ENCODE peak calls at places on chromosome 12, in eight cellular contexts. A is K562, Z is endothelial cell of umbilical vein, M is H1, T is transverse colon, P is HL-60, K is upper lobe of left lung, X is spleen. J is an unnamed sample.

GRCh38 chr12:53096089-53096741 is 1.3 kb upstream of the IGFBP6 start:
- DNase-seq in A (no peak), P (no peak), K (peak), M (no peak), Z (no peak), X (no peak), T (peak), J (no peak)

GRCh38 chr12:118052324-118053070 is 8.5 kb downstream of the WSB2 start:
- DNase-seq in K (peak), A (no peak), T (peak), X (peak), P (no peak), M (no peak), Z (peak), J (no peak)

GRCh38 chr12:28776913-28777312 is 372.2 kb upstream of the FAR2 start:
- DNase-seq in X (no peak), M (no peak), K (no peak), T (no peak), A (no peak), Z (no peak), P (no peak), J (no peak)

GRCh38 chr12:53122961-53123468 is 19.7 kb downstream of the SOAT2 start:
- DNase-seq in T (no peak), A (no peak), X (no peak), P (no peak), K (peak), Z (no peak), M (no peak), J (no peak)

GRCh38 chr12:92719674-92720073 is 16.9 kb downstream of the PLEKHG7 start:
- DNase-seq in M (no peak), X (no peak), K (no peak), A (no peak), T (no peak), Z (no peak), P (no peak), J (no peak)

GRCh38 chr12:132279184-132279889 is 50.1 kb downstream of the GALNT9 start:
- DNase-seq in X (no peak), M (no peak), Z (no peak), T (peak), K (peak), A (peak), P (no peak), J (no peak)

GRCh38 chr12:9367201-9367600 is 159.0 kb upstream of the PZP start:
- DNase-seq in K (no peak), A (no peak), M (no peak), P (peak), Z (no peak), T (no peak), X (no peak), J (no peak)

GRCh38 chr12:6563448-6564050 is 4.5 kb downstream of the NOP2 start:
- DNase-seq in K (no peak), Z (peak), P (no peak), X (peak), T (peak), M (no peak), A (peak), J (no peak)

GRCh38 chr12:59698599-59698998 is 102.8 kb downstream of the SLC16A7 start:
- DNase-seq in A (no peak), K (no peak), M (no peak), T (no peak), X (no peak), Z (no peak), P (peak), J (no peak)

GRCh38 chr12:118964988-118965387 is 16.4 kb upstream of the SRRM4 start:
- DNase-seq in A (no peak), Z (no peak), X (no peak), K (no peak), T (no peak), M (no peak), P (no peak), J (peak)

GRCh38 chr12:120229071-120229582 is 28.2 kb upstream of the RPLP0 start:
- DNase-seq in P (no peak), T (no peak), K (no peak), A (peak), M (no peak), X (no peak), Z (no peak), J (no peak)

GRCh38 chr12:122921917-122922316 is 26.0 kb upstream of the VPS37B start:
- DNase-seq in A (no peak), K (no peak), P (no peak), T (peak), M (no peak), Z (no peak), X (no peak), J (no peak)

GRCh38 chr12:122918827-122919226 is 22.9 kb upstream of the VPS37B start:
- DNase-seq in T (no peak), A (no peak), X (no peak), K (no peak), P (no peak), M (no peak), Z (no peak), J (no peak)

GRCh38 chr12:122917508-122918227 is 21.7 kb upstream of the VPS37B start:
- DNase-seq in X (no peak), T (peak), A (no peak), Z (no peak), K (no peak), M (no peak), P (no peak), J (no peak)

DNA sequence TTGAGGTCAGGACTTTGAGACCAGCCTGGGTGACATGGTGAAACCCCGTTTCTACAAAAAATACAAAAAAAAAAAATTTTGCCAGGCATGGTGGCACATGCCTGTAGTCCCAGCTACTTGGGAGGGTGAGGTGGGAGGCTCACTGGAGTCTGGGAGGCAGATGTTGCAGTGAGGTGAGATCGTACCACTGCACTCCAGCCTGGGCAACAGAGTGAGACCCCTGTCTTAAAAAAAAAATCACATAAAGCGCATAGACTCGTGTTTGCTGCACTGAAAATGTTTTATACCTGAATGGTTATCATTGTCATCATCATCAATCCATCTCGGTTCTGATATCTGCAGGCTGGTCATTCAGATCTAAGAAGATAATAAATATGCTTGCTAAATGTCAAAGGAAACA is 24.8 kb upstream of the VPS37B start:
- DNase-seq in K (no peak), Z (no peak), M (no peak), X (no peak), T (no peak), A (no peak), P (no peak), J (no peak)
- TF ChIP-seq POLR2AphosphoS5 in K (no peak), Z (no peak), M (no peak), X (no peak), T (no peak), A (no peak), P (no peak), J (no peak)

GRCh38 chr12:31853977-31854376 is 105.2 kb upstream of the RESF1 start:
- DNase-seq in Z (no peak), T (no peak), M (no peak), A (no peak), P (no peak), X (no peak), K (no peak), J (no peak)
- TF ChIP-seq CTCF in Z (no peak), T (no peak), M (no peak), A (no peak), P (no peak), X (no peak), K (no peak), J (no peak)

GRCh38 chr12:48903363-48903981 is 21.8 kb downstream of the FKBP11 start:
- DNase-seq in P (no peak), X (no peak), Z (no peak), M (no peak), T (no peak), K (no peak), A (no peak), J (no peak)
- H3K4me3 ChIP-seq in P (no peak), X (peak), Z (no peak), M (no peak), T (no peak), K (no peak), A (no peak), J (no peak)

DNA sequence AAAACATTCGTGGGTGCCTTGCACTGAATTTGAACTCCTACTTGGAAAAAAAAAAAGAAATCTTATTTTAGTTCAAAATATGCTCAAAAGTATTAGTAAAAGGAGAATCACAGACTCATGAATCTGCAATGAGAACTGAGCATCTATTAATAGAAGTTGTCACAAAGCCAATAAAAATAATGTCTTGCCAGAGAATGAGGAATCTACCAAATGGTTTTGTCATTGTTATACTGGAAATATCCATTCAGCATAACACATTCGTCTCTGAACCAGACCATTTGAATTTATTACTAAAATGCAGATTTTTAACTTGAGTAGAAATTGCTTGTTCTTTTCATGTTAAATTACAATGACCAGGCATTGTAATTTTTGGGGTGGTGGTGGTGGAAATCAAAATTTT is 11.6 kb upstream of the PTPRB start:
- DNase-seq in Z (peak), T (no peak), K (no peak), M (no peak), P (no peak), A (no peak), X (no peak), J (no peak)
- TF ChIP-seq POLR2AphosphoS5 in Z (no peak), T (no peak), K (no peak), M (no peak), P (no peak), A (no peak), X (no peak), J (no peak)

DNA sequence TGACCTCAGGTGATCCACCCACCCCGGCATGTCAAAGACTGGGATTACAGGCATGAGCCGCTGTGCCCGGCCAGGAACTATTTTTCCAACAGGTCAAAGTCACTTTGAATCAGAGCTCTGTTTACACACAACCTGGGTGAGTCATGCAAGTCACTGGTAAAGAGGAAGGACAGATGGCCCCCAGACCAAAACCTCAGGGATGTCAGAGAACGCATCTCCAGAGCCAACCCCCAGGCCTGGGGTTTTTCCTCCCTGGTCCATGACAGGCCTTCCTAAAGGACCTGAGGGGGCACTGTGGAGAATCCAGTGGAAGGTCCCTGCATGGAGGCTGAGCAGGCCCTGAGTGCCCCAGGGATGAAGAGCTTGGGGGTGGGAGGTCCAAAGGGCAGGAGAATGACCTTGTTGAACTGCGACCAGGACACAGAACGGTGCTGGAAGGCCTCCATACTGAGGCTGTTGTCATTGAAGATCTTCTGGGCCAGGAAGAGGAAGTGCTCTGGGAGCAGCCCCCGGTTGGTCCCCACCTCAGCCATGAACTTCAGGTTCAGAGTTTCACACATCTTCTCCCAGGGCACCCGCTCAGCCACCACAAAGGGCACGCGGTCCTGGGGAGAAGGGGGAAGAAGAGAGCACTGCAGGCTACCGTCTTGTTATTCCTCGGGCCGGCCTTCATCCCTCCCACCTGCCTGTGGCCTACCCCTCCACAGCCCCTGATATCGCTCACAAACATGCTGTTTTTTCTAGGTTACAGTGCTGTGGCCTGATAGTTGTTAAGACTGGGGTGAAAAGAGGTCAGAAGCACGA is 9.1 kb downstream of the STAT6 start:
- DNase-seq in M (no peak), P (no peak), T (peak), Z (no peak), X (no peak), K (no peak), A (peak), J (peak)
- TF ChIP-seq CTCF in M (no peak), P (no peak), T (no peak), Z (no peak), X (no peak), K (no peak), A (no peak), J (no peak)